ENCODE peak calls at places on chromosomes 3 and 15, in eight cellular contexts. O is T-helper 1 cell; D is pons; Q is fibroblast of the aortic adventitia; I is body of pancreas; L is ovary; A is activated CD4-positive, alpha-beta T cell treated with anti-CD3 and anti-CD28 coated beads for 24 hours; K is CD8-positive, alpha-beta T cell. S is an unnamed sample.

GRCh38 chr3:113736548-113737089 is 9.4 kb downstream of the NAA50 start:
- DNase-seq in A (no peak), L (no peak), O (no peak), Q (peak), K (no peak), D (peak), I (no peak), S (no peak)

GRCh38 chr3:52145736-52146110 is 8.5 kb downstream of the POC1A start:
- DNase-seq in K (no peak), I (no peak), O (no peak), Q (no peak), A (no peak), L (no peak), D (no peak), S (no peak)

GRCh38 chr15:49247556-49248102 is 77.6 kb downstream of the GALK2 start:
- DNase-seq in D (no peak), A (no peak), I (no peak), O (no peak), Q (peak), K (no peak), L (no peak), S (no peak)

GRCh38 chr3:170180107-170180951 is 1.2 kb downstream of the PHC3 start:
- DNase-seq in A (no peak), K (no peak), O (peak), L (no peak), Q (peak), D (peak), I (no peak), S (no peak)

GRCh38 chr3:188320757-188321156 is 166.8 kb downstream of the LPP start:
- DNase-seq in O (no peak), D (no peak), Q (peak), I (no peak), A (no peak), K (no peak), L (no peak), S (no peak)

GRCh38 chr3:141859651-141860050 is 16.8 kb upstream of the ATP1B3 start:
- DNase-seq in L (no peak), D (no peak), I (no peak), K (no peak), O (no peak), Q (no peak), A (no peak), S (no peak)

GRCh38 chr15:88015228-88015860 is 241.2 kb downstream of the NTRK3 start:
- DNase-seq in L (no peak), A (no peak), K (no peak), Q (peak), I (no peak), O (no peak), D (peak), S (peak)

GRCh38 chr15:35289029-35289617 is 204.0 kb upstream of the NANOGP8 start:
- DNase-seq in A (no peak), I (peak), Q (peak), O (no peak), L (no peak), D (peak), K (no peak), S (no peak)

GRCh38 chr15:49415638-49416037 is 7.4 kb upstream of the FGF7 start:
- DNase-seq in K (no peak), L (no peak), I (no peak), A (no peak), D (no peak), O (no peak), Q (peak), S (no peak)

GRCh38 chr3:166570136-166570535 is 732.9 kb upstream of the BCHE start:
- DNase-seq in D (no peak), I (no peak), O (no peak), K (no peak), L (no peak), Q (no peak), A (no peak), S (no peak)

GRCh38 chr15:31434418-31435255 is 108.0 kb downstream of the KLF13 start:
- DNase-seq in K (peak), Q (peak), O (peak), D (no peak), L (peak), I (no peak), A (peak), S (peak)

GRCh38 chr15:86773766-86774165 is 694.1 kb downstream of the AGBL1 start:
- DNase-seq in D (no peak), K (no peak), O (no peak), A (no peak), L (no peak), Q (no peak), I (no peak), S (no peak)

GRCh38 chr3:29143151-29143550 is 137.7 kb upstream of the RBMS3 start:
- DNase-seq in O (no peak), L (no peak), K (no peak), A (no peak), D (no peak), Q (no peak), I (no peak), S (no peak)

GRCh38 chr3:150376001-150376848 is 31.9 kb upstream of the TSC22D2 start:
- DNase-seq in K (no peak), I (peak), Q (peak), O (no peak), L (no peak), D (no peak), A (no peak), S (no peak)

GRCh38 chr3:99875925-99876781 is 58.5 kb downstream of the CMSS1 start:
- DNase-seq in Q (peak), O (peak), A (peak), I (peak), L (peak), D (peak), K (peak), S (peak)

GRCh38 chr15:60087561-60087960 is 83.5 kb downstream of the FOXB1 start:
- DNase-seq in I (no peak), L (no peak), Q (peak), D (no peak), O (no peak), A (no peak), K (no peak), S (no peak)

GRCh38 chr3:139640456-139640855 is 37.3 kb downstream of the NMNAT3 start:
- DNase-seq in A (no peak), L (no peak), K (no peak), Q (no peak), D (no peak), O (no peak), I (no peak), S (no peak)

GRCh38 chr3:61563614-61564404 is 2.4 kb downstream of the PTPRG start:
- DNase-seq in A (no peak), K (no peak), Q (no peak), L (peak), O (no peak), D (no peak), I (no peak), S (no peak)

GRCh38 chr3:48267782-48268181 is 26.9 kb downstream of the ZNF589 start:
- DNase-seq in Q (no peak), D (no peak), I (no peak), A (no peak), K (no peak), O (no peak), L (no peak), S (no peak)

GRCh38 chr3:185282696-185283373 is 29.0 kb upstream of the EHHADH start:
- DNase-seq in I (peak), A (peak), L (peak), K (peak), D (peak), Q (peak), O (peak), S (peak)

GRCh38 chr3:27533718-27534578 is 49.8 kb upstream of the SLC4A7 start:
- DNase-seq in L (no peak), K (no peak), D (peak), I (peak), A (no peak), Q (peak), O (peak), S (peak)

GRCh38 chr3:141452045-141452444 is 34.8 kb upstream of the RASA2 start:
- DNase-seq in A (no peak), D (peak), Q (peak), O (no peak), L (no peak), I (no peak), K (no peak), S (no peak)

GRCh38 chr3:194296832-194297666 is 54.1 kb downstream of the CPN2 start:
- DNase-seq in O (no peak), Q (no peak), L (peak), I (peak), K (no peak), A (no peak), D (no peak), S (peak)

GRCh38 chr3:21273256-21273999 is 477.6 kb downstream of the ZNF385D start:
- DNase-seq in K (no peak), I (no peak), D (no peak), O (no peak), A (no peak), Q (peak), L (no peak), S (no peak)

GRCh38 chr15:40244961-40245523 is 6.2 kb downstream of the PAK6 start:
- DNase-seq in A (no peak), Q (no peak), D (no peak), K (no peak), I (peak), O (no peak), L (no peak), S (no peak)

GRCh38 chr3:160220038-160220437 is 5.2 kb upstream of the C3orf80 start:
- DNase-seq in I (no peak), A (no peak), O (no peak), D (no peak), K (no peak), L (no peak), Q (no peak), S (no peak)